ENCODE peak calls at places on chromosomes 2 and 18, in eight cellular contexts. One of them, this sample, is unnamed.

GRCh38 chr18:77522031-77522675 is 272.5 kb downstream of the GALR1 start:
- DNase-seq in psoas muscle: no peak
- DNase-seq in HCT116: no peak
- DNase-seq in AG09309: no peak
- DNase-seq in foreskin fibroblast: no peak
- DNase-seq in uterus: no peak
- DNase-seq in kidney epithelial cell: no peak
- DNase-seq in retinal pigment epithelial cell: no peak
- DNase-seq in this sample: no peak

GRCh38 chr2:177433402-177433801 is 40.8 kb downstream of the AGPS start:
- DNase-seq in psoas muscle: no peak
- DNase-seq in HCT116: no peak
- DNase-seq in AG09309: no peak
- DNase-seq in foreskin fibroblast: no peak
- DNase-seq in uterus: no peak
- DNase-seq in kidney epithelial cell: no peak
- DNase-seq in retinal pigment epithelial cell: no peak
- DNase-seq in this sample: no peak

GRCh38 chr2:28049416-28049815 is 158.9 kb downstream of the BABAM2 start:
- DNase-seq in psoas muscle: no peak
- DNase-seq in HCT116: no peak
- DNase-seq in AG09309: no peak
- DNase-seq in foreskin fibroblast: no peak
- DNase-seq in uterus: no peak
- DNase-seq in kidney epithelial cell: no peak
- DNase-seq in retinal pigment epithelial cell: no peak
- DNase-seq in this sample: no peak

GRCh38 chr18:76960528-76961035 is 138.2 kb downstream of the ZNF236 start:
- DNase-seq in psoas muscle: no peak
- DNase-seq in HCT116: no peak
- DNase-seq in AG09309: no peak
- DNase-seq in foreskin fibroblast: no peak
- DNase-seq in uterus: no peak
- DNase-seq in kidney epithelial cell: no peak
- DNase-seq in retinal pigment epithelial cell: no peak
- DNase-seq in this sample: no peak

GRCh38 chr18:51425889-51426288 is 228.4 kb upstream of the MEX3C start:
- DNase-seq in psoas muscle: no peak
- DNase-seq in HCT116: no peak
- DNase-seq in AG09309: no peak
- DNase-seq in foreskin fibroblast: no peak
- DNase-seq in uterus: no peak
- DNase-seq in kidney epithelial cell: no peak
- DNase-seq in retinal pigment epithelial cell: no peak
- DNase-seq in this sample: no peak

GRCh38 chr2:85785027-85785822 is 31.4 kb downstream of the ATOH8 start:
- DNase-seq in psoas muscle: no peak
- DNase-seq in HCT116: no peak
- DNase-seq in AG09309: peak
- DNase-seq in foreskin fibroblast: no peak
- DNase-seq in uterus: no peak
- DNase-seq in kidney epithelial cell: no peak
- DNase-seq in retinal pigment epithelial cell: peak
- DNase-seq in this sample: peak

GRCh38 chr2:57959380-57959779 is 87.2 kb upstream of the VRK2 start:
- DNase-seq in psoas muscle: no peak
- DNase-seq in HCT116: no peak
- DNase-seq in AG09309: no peak
- DNase-seq in foreskin fibroblast: no peak
- DNase-seq in uterus: no peak
- DNase-seq in kidney epithelial cell: no peak
- DNase-seq in retinal pigment epithelial cell: no peak
- DNase-seq in this sample: no peak

GRCh38 chr2:109059474-109060165 is 69.4 kb upstream of the SH3RF3 start:
- DNase-seq in psoas muscle: no peak
- DNase-seq in HCT116: no peak
- DNase-seq in AG09309: no peak
- DNase-seq in foreskin fibroblast: no peak
- DNase-seq in uterus: no peak
- DNase-seq in kidney epithelial cell: no peak
- DNase-seq in retinal pigment epithelial cell: no peak
- DNase-seq in this sample: no peak

GRCh38 chr2:10240911-10241610 is 61.6 kb upstream of the HPCAL1 start:
- DNase-seq in psoas muscle: peak
- DNase-seq in HCT116: no peak
- DNase-seq in AG09309: no peak
- DNase-seq in foreskin fibroblast: no peak
- DNase-seq in uterus: no peak
- DNase-seq in kidney epithelial cell: no peak
- DNase-seq in retinal pigment epithelial cell: no peak
- DNase-seq in this sample: no peak

GRCh38 chr2:1766400-1766799 is 22.1 kb upstream of the PXDN start:
- DNase-seq in psoas muscle: no peak
- DNase-seq in HCT116: no peak
- DNase-seq in AG09309: no peak
- DNase-seq in foreskin fibroblast: no peak
- DNase-seq in uterus: no peak
- DNase-seq in kidney epithelial cell: no peak
- DNase-seq in retinal pigment epithelial cell: no peak
- DNase-seq in this sample: no peak

GRCh38 chr2:181077128-181077709 is 96.8 kb downstream of the UBE2E3 start:
- DNase-seq in psoas muscle: no peak
- DNase-seq in HCT116: peak
- DNase-seq in AG09309: peak
- DNase-seq in foreskin fibroblast: peak
- DNase-seq in uterus: no peak
- DNase-seq in kidney epithelial cell: no peak
- DNase-seq in retinal pigment epithelial cell: peak
- DNase-seq in this sample: peak

GRCh38 chr2:31384351-31384750 is 30.2 kb downstream of the XDH start:
- DNase-seq in psoas muscle: no peak
- DNase-seq in HCT116: peak
- DNase-seq in AG09309: peak
- DNase-seq in foreskin fibroblast: peak
- DNase-seq in uterus: no peak
- DNase-seq in kidney epithelial cell: peak
- DNase-seq in retinal pigment epithelial cell: peak
- DNase-seq in this sample: peak

GRCh38 chr2:142914507-142915313 is 37.2 kb downstream of the KYNU start:
- DNase-seq in psoas muscle: no peak
- DNase-seq in HCT116: no peak
- DNase-seq in AG09309: no peak
- DNase-seq in foreskin fibroblast: no peak
- DNase-seq in uterus: no peak
- DNase-seq in kidney epithelial cell: no peak
- DNase-seq in retinal pigment epithelial cell: no peak
- DNase-seq in this sample: no peak

GRCh38 chr2:100993294-100993693 is 8.8 kb upstream of the RPL31 start:
- DNase-seq in psoas muscle: no peak
- DNase-seq in HCT116: no peak
- DNase-seq in AG09309: no peak
- DNase-seq in foreskin fibroblast: no peak
- DNase-seq in uterus: no peak
- DNase-seq in kidney epithelial cell: no peak
- DNase-seq in retinal pigment epithelial cell: no peak
- DNase-seq in this sample: no peak

GRCh38 chr2:222671259-222672067 is at the start of gene MOGAT1:
- DNase-seq in psoas muscle: peak
- DNase-seq in HCT116: no peak
- DNase-seq in AG09309: no peak
- DNase-seq in foreskin fibroblast: no peak
- DNase-seq in uterus: no peak
- DNase-seq in kidney epithelial cell: no peak
- DNase-seq in retinal pigment epithelial cell: no peak
- DNase-seq in this sample: no peak

GRCh38 chr2:23806201-23806600 is 120.7 kb downstream of the ATAD2B start:
- DNase-seq in psoas muscle: no peak
- DNase-seq in HCT116: no peak
- DNase-seq in AG09309: no peak
- DNase-seq in foreskin fibroblast: no peak
- DNase-seq in uterus: no peak
- DNase-seq in kidney epithelial cell: no peak
- DNase-seq in retinal pigment epithelial cell: no peak
- DNase-seq in this sample: no peak

GRCh38 chr2:38733300-38733971 is 17.7 kb downstream of the SRSF7 start:
- DNase-seq in psoas muscle: no peak
- DNase-seq in HCT116: no peak
- DNase-seq in AG09309: no peak
- DNase-seq in foreskin fibroblast: no peak
- DNase-seq in uterus: peak
- DNase-seq in kidney epithelial cell: no peak
- DNase-seq in retinal pigment epithelial cell: no peak
- DNase-seq in this sample: no peak

GRCh38 chr18:49023281-49023937 is 72.6 kb upstream of the SMAD7 start:
- DNase-seq in psoas muscle: peak
- DNase-seq in HCT116: no peak
- DNase-seq in AG09309: no peak
- DNase-seq in foreskin fibroblast: no peak
- DNase-seq in uterus: no peak
- DNase-seq in kidney epithelial cell: no peak
- DNase-seq in retinal pigment epithelial cell: no peak
- DNase-seq in this sample: no peak

GRCh38 chr2:43106767-43107527 is 119.5 kb downstream of the ZFP36L2 start:
- DNase-seq in psoas muscle: no peak
- DNase-seq in HCT116: no peak
- DNase-seq in AG09309: no peak
- DNase-seq in foreskin fibroblast: no peak
- DNase-seq in uterus: no peak
- DNase-seq in kidney epithelial cell: no peak
- DNase-seq in retinal pigment epithelial cell: no peak
- DNase-seq in this sample: no peak

GRCh38 chr2:3208591-3208990 is 169.0 kb downstream of the EIPR1 start:
- DNase-seq in psoas muscle: no peak
- DNase-seq in HCT116: no peak
- DNase-seq in AG09309: no peak
- DNase-seq in foreskin fibroblast: no peak
- DNase-seq in uterus: no peak
- DNase-seq in kidney epithelial cell: no peak
- DNase-seq in retinal pigment epithelial cell: no peak
- DNase-seq in this sample: no peak
- TF ChIP-seq CTCF in psoas muscle: no peak
- TF ChIP-seq CTCF in HCT116: no peak
- TF ChIP-seq CTCF in AG09309: no peak
- TF ChIP-seq CTCF in foreskin fibroblast: no peak
- TF ChIP-seq CTCF in uterus: no peak
- TF ChIP-seq CTCF in kidney epithelial cell: no peak
- TF ChIP-seq CTCF in retinal pigment epithelial cell: no peak
- TF ChIP-seq CTCF in this sample: no peak

GRCh38 chr18:63977040-63977439 is 7.2 kb downstream of the SERPINB8 start:
- DNase-seq in psoas muscle: no peak
- DNase-seq in HCT116: no peak
- DNase-seq in AG09309: no peak
- DNase-seq in foreskin fibroblast: no peak
- DNase-seq in uterus: no peak
- DNase-seq in kidney epithelial cell: no peak
- DNase-seq in retinal pigment epithelial cell: no peak
- DNase-seq in this sample: no peak

GRCh38 chr18:63975632-63976031 is 5.8 kb downstream of the SERPINB8 start:
- DNase-seq in psoas muscle: no peak
- DNase-seq in HCT116: no peak
- DNase-seq in AG09309: no peak
- DNase-seq in foreskin fibroblast: no peak
- DNase-seq in uterus: no peak
- DNase-seq in kidney epithelial cell: no peak
- DNase-seq in retinal pigment epithelial cell: no peak
- DNase-seq in this sample: no peak

GRCh38 chr18:63970803-63971191 is 916 bp downstream of the SERPINB8 start:
- DNase-seq in psoas muscle: peak
- DNase-seq in HCT116: no peak
- DNase-seq in AG09309: no peak
- DNase-seq in foreskin fibroblast: peak
- DNase-seq in uterus: no peak
- DNase-seq in kidney epithelial cell: no peak
- DNase-seq in retinal pigment epithelial cell: no peak
- DNase-seq in this sample: peak

GRCh38 chr18:63971320-63972071 is 1.6 kb downstream of the SERPINB8 start:
- DNase-seq in psoas muscle: no peak
- DNase-seq in HCT116: no peak
- DNase-seq in AG09309: no peak
- DNase-seq in foreskin fibroblast: no peak
- DNase-seq in uterus: no peak
- DNase-seq in kidney epithelial cell: no peak
- DNase-seq in retinal pigment epithelial cell: no peak
- DNase-seq in this sample: no peak

GRCh38 chr18:63974991-63975390 is 5.1 kb downstream of the SERPINB8 start:
- DNase-seq in psoas muscle: no peak
- DNase-seq in HCT116: peak
- DNase-seq in AG09309: no peak
- DNase-seq in foreskin fibroblast: no peak
- DNase-seq in uterus: no peak
- DNase-seq in kidney epithelial cell: no peak
- DNase-seq in retinal pigment epithelial cell: no peak
- DNase-seq in this sample: peak
- TF ChIP-seq CTCF in psoas muscle: no peak
- TF ChIP-seq CTCF in HCT116: no peak
- TF ChIP-seq CTCF in AG09309: peak
- TF ChIP-seq CTCF in foreskin fibroblast: peak
- TF ChIP-seq CTCF in uterus: no peak
- TF ChIP-seq CTCF in kidney epithelial cell: peak
- TF ChIP-seq CTCF in retinal pigment epithelial cell: peak
- TF ChIP-seq CTCF in this sample: peak

GRCh38 chr18:45835057-45835634 is 9.7 kb downstream of the SIGLEC15 start:
- DNase-seq in psoas muscle: no peak
- DNase-seq in HCT116: no peak
- DNase-seq in AG09309: no peak
- DNase-seq in foreskin fibroblast: no peak
- DNase-seq in uterus: no peak
- DNase-seq in kidney epithelial cell: no peak
- DNase-seq in retinal pigment epithelial cell: no peak
- DNase-seq in this sample: no peak

GRCh38 chr18:45836242-45837215 is 11.1 kb downstream of the SIGLEC15 start:
- DNase-seq in psoas muscle: no peak
- DNase-seq in HCT116: no peak
- DNase-seq in AG09309: no peak
- DNase-seq in foreskin fibroblast: no peak
- DNase-seq in uterus: no peak
- DNase-seq in kidney epithelial cell: no peak
- DNase-seq in retinal pigment epithelial cell: no peak
- DNase-seq in this sample: no peak

GRCh38 chr18:45839415-45840395 is 14.2 kb downstream of the SIGLEC15 start:
- DNase-seq in psoas muscle: no peak
- DNase-seq in HCT116: peak
- DNase-seq in AG09309: peak
- DNase-seq in foreskin fibroblast: peak
- DNase-seq in uterus: no peak
- DNase-seq in kidney epithelial cell: no peak
- DNase-seq in retinal pigment epithelial cell: peak
- DNase-seq in this sample: peak

GRCh38 chr18:45838302-45839070 is 13.0 kb downstream of the SIGLEC15 start:
- DNase-seq in psoas muscle: no peak
- DNase-seq in HCT116: no peak
- DNase-seq in AG09309: no peak
- DNase-seq in foreskin fibroblast: no peak
- DNase-seq in uterus: no peak
- DNase-seq in kidney epithelial cell: no peak
- DNase-seq in retinal pigment epithelial cell: no peak
- DNase-seq in this sample: no peak

GRCh38 chr18:45837283-45838070 is 12.0 kb downstream of the SIGLEC15 start:
- DNase-seq in psoas muscle: peak
- DNase-seq in HCT116: no peak
- DNase-seq in AG09309: no peak
- DNase-seq in foreskin fibroblast: peak
- DNase-seq in uterus: no peak
- DNase-seq in kidney epithelial cell: no peak
- DNase-seq in retinal pigment epithelial cell: no peak
- DNase-seq in this sample: no peak
- TF ChIP-seq CTCF in psoas muscle: no peak
- TF ChIP-seq CTCF in HCT116: no peak
- TF ChIP-seq CTCF in AG09309: peak
- TF ChIP-seq CTCF in foreskin fibroblast: peak
- TF ChIP-seq CTCF in uterus: no peak
- TF ChIP-seq CTCF in kidney epithelial cell: no peak
- TF ChIP-seq CTCF in retinal pigment epithelial cell: peak
- TF ChIP-seq CTCF in this sample: peak

GRCh38 chr2:73851274-73851673 is 22.5 kb downstream of the STAMBP start:
- DNase-seq in psoas muscle: no peak
- DNase-seq in HCT116: peak
- DNase-seq in AG09309: no peak
- DNase-seq in foreskin fibroblast: no peak
- DNase-seq in uterus: no peak
- DNase-seq in kidney epithelial cell: no peak
- DNase-seq in retinal pigment epithelial cell: no peak
- DNase-seq in this sample: no peak
- TF ChIP-seq CTCF in psoas muscle: no peak
- TF ChIP-seq CTCF in HCT116: peak
- TF ChIP-seq CTCF in AG09309: peak
- TF ChIP-seq CTCF in foreskin fibroblast: no peak
- TF ChIP-seq CTCF in uterus: no peak
- TF ChIP-seq CTCF in kidney epithelial cell: peak
- TF ChIP-seq CTCF in retinal pigment epithelial cell: peak
- TF ChIP-seq CTCF in this sample: peak

This sample was measured in HFFc6.